ENCODE peak calls at places on chromosomes 13 and 19, in seven cellular contexts. One of them, this sample, is unnamed. For H3K36me3, the result is how much of the 10 kb centered on the place peaks cover.

GRCh38 chr13:83121904-83122303 is 760.4 kb downstream of the SLITRK1 start:
- DNase-seq in lung: no peak
- DNase-seq in GM23248: no peak
- DNase-seq in adrenal gland: no peak
- DNase-seq in colonic mucosa: no peak
- DNase-seq in psoas muscle: no peak
- DNase-seq in lower lobe of right lung: no peak
- DNase-seq in this sample: no peak

GRCh38 chr13:109389456-109389855 is 396.9 kb downstream of the IRS2 start:
- DNase-seq in adrenal gland: no peak
- DNase-seq in lung: no peak
- DNase-seq in colonic mucosa: no peak
- DNase-seq in lower lobe of right lung: no peak
- DNase-seq in GM23248: peak
- DNase-seq in psoas muscle: no peak
- DNase-seq in this sample: no peak

GRCh38 chr19:15894359-15894758 is 3.5 kb downstream of the CYP4F2 start:
- DNase-seq in lung: no peak
- DNase-seq in GM23248: no peak
- DNase-seq in lower lobe of right lung: no peak
- DNase-seq in psoas muscle: no peak
- DNase-seq in adrenal gland: no peak
- DNase-seq in colonic mucosa: no peak
- DNase-seq in this sample: no peak

GRCh38 chr13:79898996-79899395 is 418.0 kb downstream of the NDFIP2 start:
- DNase-seq in lower lobe of right lung: no peak
- DNase-seq in colonic mucosa: no peak
- DNase-seq in adrenal gland: no peak
- DNase-seq in psoas muscle: no peak
- DNase-seq in GM23248: peak
- DNase-seq in lung: no peak
- DNase-seq in this sample: no peak

GRCh38 chr13:39605677-39606320 is 2.8 kb upstream of the LHFPL6 start:
- DNase-seq in adrenal gland: no peak
- DNase-seq in colonic mucosa: no peak
- DNase-seq in lower lobe of right lung: no peak
- DNase-seq in lung: no peak
- DNase-seq in GM23248: no peak
- DNase-seq in psoas muscle: no peak
- DNase-seq in this sample: no peak

GRCh38 chr13:112902669-112903068 is 66.3 kb upstream of the MCF2L start:
- DNase-seq in colonic mucosa: no peak
- DNase-seq in lung: no peak
- DNase-seq in psoas muscle: no peak
- DNase-seq in GM23248: no peak
- DNase-seq in adrenal gland: peak
- DNase-seq in lower lobe of right lung: no peak
- DNase-seq in this sample: no peak

GRCh38 chr19:2962018-2962670 is 15.2 kb upstream of the TLE6 start:
- DNase-seq in GM23248: peak
- DNase-seq in lung: peak
- DNase-seq in lower lobe of right lung: no peak
- DNase-seq in colonic mucosa: peak
- DNase-seq in psoas muscle: no peak
- DNase-seq in adrenal gland: no peak
- DNase-seq in this sample: peak

GRCh38 chr13:45473627-45474026 is 8.9 kb downstream of the COG3 start:
- DNase-seq in psoas muscle: no peak
- DNase-seq in lower lobe of right lung: no peak
- DNase-seq in lung: no peak
- DNase-seq in colonic mucosa: no peak
- DNase-seq in adrenal gland: no peak
- DNase-seq in GM23248: peak
- DNase-seq in this sample: no peak

GRCh38 chr19:39557791-39558622 is 18.0 kb upstream of the EID2 start:
- DNase-seq in GM23248: no peak
- DNase-seq in lower lobe of right lung: no peak
- DNase-seq in adrenal gland: no peak
- DNase-seq in psoas muscle: no peak
- DNase-seq in colonic mucosa: no peak
- DNase-seq in lung: no peak
- DNase-seq in this sample: no peak

GRCh38 chr13:112240076-112240475 is 136.1 kb upstream of the SPACA7 start:
- DNase-seq in GM23248: no peak
- DNase-seq in adrenal gland: no peak
- DNase-seq in lower lobe of right lung: no peak
- DNase-seq in colonic mucosa: no peak
- DNase-seq in lung: no peak
- DNase-seq in psoas muscle: no peak
- DNase-seq in this sample: no peak

GRCh38 chr13:26254583-26255102 is 714 bp downstream of the CDK8 start:
- DNase-seq in adrenal gland: peak
- DNase-seq in colonic mucosa: peak
- DNase-seq in lung: peak
- DNase-seq in lower lobe of right lung: peak
- DNase-seq in GM23248: peak
- DNase-seq in psoas muscle: peak
- DNase-seq in this sample: peak

GRCh38 chr19:14475251-14476073 is at the start of gene PTGER1:
- DNase-seq in adrenal gland: no peak
- DNase-seq in colonic mucosa: peak
- DNase-seq in lower lobe of right lung: no peak
- DNase-seq in GM23248: peak
- DNase-seq in psoas muscle: no peak
- DNase-seq in lung: no peak
- DNase-seq in this sample: no peak

GRCh38 chr19:18500820-18501219 is 21.1 kb downstream of the ELL start:
- DNase-seq in adrenal gland: no peak
- DNase-seq in lung: no peak
- DNase-seq in colonic mucosa: no peak
- DNase-seq in lower lobe of right lung: peak
- DNase-seq in psoas muscle: peak
- DNase-seq in GM23248: no peak
- DNase-seq in this sample: no peak

GRCh38 chr19:55809381-55810058 is 22.3 kb downstream of the NLRP11 start:
- DNase-seq in lung: peak
- DNase-seq in GM23248: peak
- DNase-seq in psoas muscle: no peak
- DNase-seq in lower lobe of right lung: peak
- DNase-seq in adrenal gland: peak
- DNase-seq in colonic mucosa: peak
- DNase-seq in this sample: no peak

GRCh38 chr13:36130542-36131214 is 504 bp downstream of the DCLK1 start:
- DNase-seq in colonic mucosa: no peak
- DNase-seq in lung: peak
- DNase-seq in GM23248: peak
- DNase-seq in psoas muscle: peak
- DNase-seq in lower lobe of right lung: peak
- DNase-seq in adrenal gland: no peak
- DNase-seq in this sample: no peak

GRCh38 chr13:84362777-84363176 is 480.5 kb upstream of the SLITRK1 start:
- DNase-seq in colonic mucosa: no peak
- DNase-seq in lower lobe of right lung: no peak
- DNase-seq in GM23248: peak
- DNase-seq in adrenal gland: no peak
- DNase-seq in lung: no peak
- DNase-seq in psoas muscle: no peak
- DNase-seq in this sample: no peak

GRCh38 chr13:46392967-46393366 is 5.9 kb upstream of the RUBCNL start:
- DNase-seq in lower lobe of right lung: no peak
- DNase-seq in lung: no peak
- DNase-seq in psoas muscle: no peak
- DNase-seq in adrenal gland: no peak
- DNase-seq in GM23248: no peak
- DNase-seq in colonic mucosa: no peak
- DNase-seq in this sample: no peak

GRCh38 chr13:46347277-46347676 is 39.8 kb downstream of the RUBCNL start:
- DNase-seq in lower lobe of right lung: no peak
- DNase-seq in psoas muscle: no peak
- DNase-seq in colonic mucosa: no peak
- DNase-seq in adrenal gland: no peak
- DNase-seq in lung: no peak
- DNase-seq in GM23248: no peak
- DNase-seq in this sample: no peak

GRCh38 chr19:46115396-46116109 is 8.9 kb downstream of the IGFL3 start:
- DNase-seq in adrenal gland: no peak
- DNase-seq in psoas muscle: no peak
- DNase-seq in lung: no peak
- DNase-seq in lower lobe of right lung: no peak
- DNase-seq in GM23248: peak
- DNase-seq in colonic mucosa: no peak
- DNase-seq in this sample: no peak

GRCh38 chr13:33275916-33276315 is 9.6 kb downstream of the STARD13 start:
- DNase-seq in GM23248: peak
- DNase-seq in lung: no peak
- DNase-seq in lower lobe of right lung: no peak
- DNase-seq in psoas muscle: no peak
- DNase-seq in adrenal gland: no peak
- DNase-seq in colonic mucosa: no peak
- DNase-seq in this sample: no peak
- H3K27ac ChIP-seq in GM23248: peak
- H3K27ac ChIP-seq in lung: peak
- H3K27ac ChIP-seq in lower lobe of right lung: no peak
- H3K27ac ChIP-seq in psoas muscle: no peak
- H3K27ac ChIP-seq in adrenal gland: peak
- H3K27ac ChIP-seq in colonic mucosa: no peak
- H3K27ac ChIP-seq in this sample: no peak

GRCh38 chr19:53091855-53092254 is 11.4 kb downstream of the ZNF160 start:
- DNase-seq in psoas muscle: no peak
- DNase-seq in lung: no peak
- DNase-seq in adrenal gland: no peak
- DNase-seq in colonic mucosa: no peak
- DNase-seq in GM23248: no peak
- DNase-seq in lower lobe of right lung: no peak
- DNase-seq in this sample: no peak

GRCh38 chr19:53094749-53095575 is 8.3 kb downstream of the ZNF160 start:
- DNase-seq in colonic mucosa: no peak
- DNase-seq in lung: no peak
- DNase-seq in GM23248: no peak
- DNase-seq in adrenal gland: no peak
- DNase-seq in lower lobe of right lung: no peak
- DNase-seq in psoas muscle: no peak
- DNase-seq in this sample: no peak

GRCh38 chr19:53088091-53088490 is 15.1 kb downstream of the ZNF160 start:
- DNase-seq in lower lobe of right lung: no peak
- DNase-seq in GM23248: no peak
- DNase-seq in colonic mucosa: no peak
- DNase-seq in lung: no peak
- DNase-seq in psoas muscle: no peak
- DNase-seq in adrenal gland: no peak
- DNase-seq in this sample: no peak

GRCh38 chr19:53091413-53091812 is 11.8 kb downstream of the ZNF160 start:
- DNase-seq in lower lobe of right lung: no peak
- DNase-seq in colonic mucosa: no peak
- DNase-seq in psoas muscle: no peak
- DNase-seq in adrenal gland: no peak
- DNase-seq in GM23248: no peak
- DNase-seq in lung: no peak
- DNase-seq in this sample: no peak

GRCh38 chr19:53092723-53093122 is 10.5 kb downstream of the ZNF160 start:
- DNase-seq in GM23248: no peak
- DNase-seq in psoas muscle: no peak
- DNase-seq in colonic mucosa: no peak
- DNase-seq in lung: no peak
- DNase-seq in lower lobe of right lung: no peak
- DNase-seq in adrenal gland: no peak
- DNase-seq in this sample: no peak
- H3K4me3 ChIP-seq in GM23248: no peak
- H3K4me3 ChIP-seq in psoas muscle: no peak
- H3K4me3 ChIP-seq in colonic mucosa: no peak
- H3K4me3 ChIP-seq in lung: no peak
- H3K4me3 ChIP-seq in lower lobe of right lung: no peak
- H3K4me3 ChIP-seq in adrenal gland: no peak
- H3K4me3 ChIP-seq in this sample: no peak

DNA sequence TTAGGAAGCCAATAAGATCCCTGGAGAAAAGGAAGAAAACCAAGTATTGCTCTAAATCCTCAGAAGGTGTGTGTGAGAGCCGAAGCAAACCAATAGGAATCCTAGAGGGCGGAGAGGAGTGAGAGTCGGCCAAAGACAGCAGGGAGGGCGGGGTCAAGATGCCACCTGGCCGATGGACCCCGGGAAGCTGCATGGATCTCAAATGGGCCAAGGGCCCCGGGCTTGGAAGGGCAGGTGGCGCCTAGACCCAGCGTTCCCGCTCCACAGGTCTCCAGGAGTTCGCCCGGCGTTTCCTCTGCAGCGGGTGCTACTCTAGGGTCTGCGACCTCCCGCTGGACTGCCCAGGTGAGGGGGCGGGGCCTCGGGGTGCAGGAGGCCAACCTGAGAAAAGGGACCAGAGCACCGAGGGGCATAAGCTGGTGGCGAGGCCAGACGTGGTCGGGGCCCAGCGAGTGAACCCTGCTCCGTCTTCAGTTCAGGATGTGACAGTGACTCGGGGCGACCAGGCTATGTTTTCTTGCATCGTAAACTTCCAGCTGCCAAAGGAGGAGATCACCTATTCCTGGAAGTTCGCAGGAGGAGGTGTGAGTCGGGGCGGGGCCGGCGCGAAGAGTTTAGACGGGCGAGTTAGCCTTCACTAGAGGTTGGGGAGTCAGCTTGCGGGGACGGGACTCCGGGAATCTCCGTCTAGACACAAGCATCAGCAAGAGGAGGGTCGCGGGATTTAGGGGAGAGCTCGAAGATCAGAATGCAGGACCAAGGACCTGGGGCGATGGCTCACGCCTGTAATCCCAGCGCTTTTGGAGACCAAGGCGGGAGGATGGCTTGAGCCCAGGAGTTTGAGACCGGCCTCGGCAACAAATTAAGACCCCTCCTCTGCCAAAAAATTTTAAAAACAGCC is 9.9 kb downstream of the SPACA6 start:
- DNase-seq in lower lobe of right lung: peak
- DNase-seq in psoas muscle: no peak
- DNase-seq in colonic mucosa: peak
- DNase-seq in GM23248: peak
- DNase-seq in adrenal gland: peak
- DNase-seq in lung: peak
- DNase-seq in this sample: no peak
- H3K36me3 ChIP-seq in lower lobe of right lung: under half
- H3K36me3 ChIP-seq in psoas muscle: under half
- H3K36me3 ChIP-seq in colonic mucosa: under half
- H3K36me3 ChIP-seq in GM23248: under half
- H3K36me3 ChIP-seq in adrenal gland: under half
- H3K36me3 ChIP-seq in lung: under half
- H3K36me3 ChIP-seq in this sample: under half

DNA sequence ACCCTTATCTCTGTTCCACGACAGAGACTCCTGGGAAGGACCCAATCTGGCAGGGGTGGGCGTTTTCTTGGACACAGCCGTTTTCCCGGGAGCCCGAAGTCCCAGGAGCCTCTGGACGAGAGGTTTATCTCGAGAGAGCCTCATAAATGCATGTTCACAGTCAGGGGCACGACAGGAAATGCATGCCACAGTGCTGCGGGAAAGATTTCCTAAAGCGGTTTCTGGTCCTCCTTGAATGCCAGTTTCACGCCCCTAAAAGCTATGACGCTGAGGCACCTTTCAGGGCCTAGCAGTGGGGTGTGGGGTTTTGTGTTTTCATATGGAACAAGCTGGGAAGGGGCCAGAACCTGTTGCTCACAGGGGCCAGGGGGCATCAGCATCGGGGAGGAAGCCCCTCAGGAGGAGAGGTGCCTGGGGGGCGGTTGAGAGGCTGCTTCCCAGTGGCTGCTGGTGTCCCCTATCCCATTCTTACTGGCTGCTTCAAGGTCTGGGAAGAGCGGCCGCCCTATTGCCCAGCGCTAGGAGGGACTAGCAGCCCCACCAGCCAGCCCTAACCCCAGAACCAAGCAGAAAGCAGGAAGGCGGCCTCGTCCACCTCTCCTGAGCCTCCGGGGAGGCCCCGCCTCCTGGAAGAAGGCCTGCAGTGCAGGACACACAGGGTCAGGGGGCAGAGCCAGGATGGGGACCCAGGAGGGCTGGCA is 157.0 kb downstream of the KDM4B start:
- DNase-seq in lower lobe of right lung: no peak
- DNase-seq in psoas muscle: no peak
- DNase-seq in colonic mucosa: no peak
- DNase-seq in adrenal gland: no peak
- DNase-seq in lung: no peak
- DNase-seq in GM23248: no peak
- DNase-seq in this sample: no peak
- H3K27ac ChIP-seq in lower lobe of right lung: no peak
- H3K27ac ChIP-seq in psoas muscle: no peak
- H3K27ac ChIP-seq in colonic mucosa: no peak
- H3K27ac ChIP-seq in adrenal gland: peak
- H3K27ac ChIP-seq in lung: no peak
- H3K27ac ChIP-seq in GM23248: no peak
- H3K27ac ChIP-seq in this sample: no peak

This sample was measured in gastrocnemius medialis.